ENCODE peak calls at places on chromosomes 7 and 10, in ten cellular contexts. X, L, C, W, O, F, I, Y, S and K are unnamed samples.

GRCh38 chr7:127791790-127792189 is 139.8 kb downstream of the SND1 start:
- DNase-seq in I (no peak), O (peak), C (no peak), F (no peak), L (no peak), Y (no peak), X (no peak), S (no peak), W (no peak), K (no peak)

GRCh38 chr7:30912986-30913671 is 1.5 kb downstream of the AQP1 start:
- DNase-seq in L (no peak), O (no peak), W (no peak), I (no peak), X (no peak), F (no peak), S (no peak), C (no peak), Y (no peak), K (no peak)

GRCh38 chr7:107079212-107079940 is 34.9 kb downstream of the PRKAR2B start:
- DNase-seq in F (no peak), X (no peak), W (no peak), S (no peak), O (no peak), Y (no peak), C (no peak), I (no peak), L (no peak), K (no peak)

GRCh38 chr7:54906963-54907362 is 111.9 kb upstream of the EGFR start:
- DNase-seq in O (no peak), W (no peak), X (no peak), C (no peak), I (no peak), F (no peak), Y (no peak), L (no peak), S (no peak), K (no peak)

GRCh38 chr10:63738410-63738809 is 217.2 kb downstream of the REEP3 start:
- DNase-seq in X (no peak), S (peak), W (no peak), Y (no peak), F (peak), I (no peak), L (peak), O (peak), C (no peak), K (no peak)

GRCh38 chr10:104120061-104120460 is 1.9 kb upstream of the SFR1 start:
- DNase-seq in I (no peak), Y (no peak), C (no peak), S (no peak), F (no peak), L (peak), X (no peak), W (no peak), O (peak), K (peak)

GRCh38 chr7:23472974-23473847 is 2.9 kb upstream of the IGF2BP3 start:
- DNase-seq in F (no peak), Y (no peak), X (no peak), O (peak), W (no peak), L (peak), C (no peak), S (no peak), I (no peak), K (no peak)

GRCh38 chr7:1647961-1648631 is 22.0 kb upstream of the ELFN1 start:
- DNase-seq in S (no peak), I (no peak), Y (peak), F (peak), X (peak), C (peak), W (no peak), O (no peak), L (no peak), K (no peak)

GRCh38 chr7:867406-868188 is 8.8 kb upstream of the GET4 start:
- DNase-seq in O (peak), X (no peak), C (no peak), L (peak), S (peak), I (no peak), Y (peak), F (peak), W (no peak), K (no peak)

GRCh38 chr10:111146025-111146640 is 69.3 kb downstream of the ADRA2A start:
- DNase-seq in X (no peak), S (no peak), W (no peak), C (no peak), L (no peak), F (no peak), Y (no peak), O (no peak), I (no peak), K (no peak)

GRCh38 chr7:141265668-141266067 is 191.8 kb downstream of the TMEM178B start:
- DNase-seq in O (no peak), Y (no peak), I (no peak), W (no peak), S (no peak), F (no peak), L (no peak), C (no peak), X (no peak), K (no peak)

GRCh38 chr7:104584620-104585019 is 256.2 kb downstream of the LHFPL3 start:
- DNase-seq in O (peak), L (peak), I (no peak), S (no peak), F (no peak), Y (no peak), C (no peak), X (no peak), W (no peak), K (no peak)

GRCh38 chr10:102396251-102396650 is 746 bp downstream of the NFKB2 start:
- DNase-seq in Y (no peak), O (no peak), X (no peak), L (no peak), C (no peak), S (no peak), F (no peak), I (no peak), W (no peak), K (no peak)

GRCh38 chr10:103232772-103233488 is 12.8 kb upstream of the RPEL1 start:
- DNase-seq in X (no peak), L (peak), C (no peak), O (peak), W (no peak), I (no peak), Y (no peak), F (no peak), S (peak), K (no peak)

GRCh38 chr7:159155410-159155809 is 10.7 kb upstream of the VIPR2 start:
- DNase-seq in O (no peak), Y (no peak), F (no peak), L (no peak), S (no peak), I (no peak), X (no peak), W (no peak), C (no peak), K (no peak)

GRCh38 chr7:43522406-43523156 is 60.3 kb upstream of the STK17A start:
- DNase-seq in C (no peak), S (peak), W (no peak), Y (no peak), F (no peak), L (peak), I (no peak), O (peak), X (no peak), K (peak)

GRCh38 chr10:110040108-110040507 is 32.3 kb downstream of the ADD3 start:
- DNase-seq in C (no peak), I (no peak), F (no peak), W (no peak), Y (no peak), X (no peak), S (no peak), O (no peak), L (no peak), K (no peak)

GRCh38 chr10:96587255-96588059 is 645 bp upstream of the TM9SF3 start:
- DNase-seq in S (peak), O (peak), C (peak), L (peak), F (peak), I (peak), W (peak), X (no peak), Y (no peak), K (peak)

GRCh38 chr7:100351657-100352058 is 6.3 kb upstream of the PILRB start:
- DNase-seq in S (no peak), Y (no peak), O (no peak), X (no peak), L (no peak), I (no peak), W (no peak), C (no peak), F (no peak), K (no peak)

GRCh38 chr10:79219276-79219957 is 127.9 kb upstream of the PPIF start:
- DNase-seq in F (no peak), Y (no peak), W (no peak), S (no peak), X (no peak), C (no peak), O (no peak), L (no peak), I (no peak), K (no peak)

GRCh38 chr10:130485958-130486680 is 349.9 kb downstream of the GLRX3 start:
- DNase-seq in S (no peak), L (no peak), X (no peak), F (no peak), C (peak), Y (no peak), O (no peak), I (no peak), W (no peak), K (no peak)

GRCh38 chr10:74586088-74586585 is 240.3 kb upstream of the KAT6B start:
- DNase-seq in I (peak), S (no peak), C (no peak), F (peak), W (no peak), X (peak), O (no peak), Y (no peak), L (peak), K (no peak)

GRCh38 chr7:19538036-19538435 is 170.8 kb downstream of the POLR1F start:
- DNase-seq in X (no peak), L (no peak), I (no peak), S (no peak), W (no peak), F (no peak), Y (no peak), O (peak), C (no peak), K (no peak)

GRCh38 chr10:70799124-70799523 is 13.9 kb upstream of the TBATA start:
- DNase-seq in L (no peak), Y (no peak), I (no peak), X (no peak), C (no peak), F (no peak), W (no peak), O (no peak), S (no peak), K (no peak)

GRCh38 chr10:91617073-91617580 is 15.7 kb downstream of the PPP1R3C start:
- DNase-seq in W (no peak), X (no peak), S (peak), O (peak), C (peak), F (no peak), Y (no peak), L (peak), I (no peak), K (no peak)

GRCh38 chr10:58625070-58625469 is 112.4 kb downstream of the BICC1 start:
- DNase-seq in C (no peak), F (no peak), O (peak), X (no peak), L (peak), Y (no peak), I (no peak), W (no peak), S (peak), K (no peak)

GRCh38 chr7:28823582-28823981 is 134.5 kb downstream of the TRIL start:
- DNase-seq in L (no peak), C (no peak), X (no peak), Y (no peak), F (no peak), I (no peak), W (no peak), O (no peak), S (no peak), K (no peak)

GRCh38 chr10:71075066-71075758 is 137.2 kb upstream of the UNC5B start:
- DNase-seq in W (no peak), I (no peak), F (no peak), C (peak), X (no peak), L (no peak), O (no peak), S (no peak), Y (no peak), K (no peak)

GRCh38 chr7:69624431-69624830 is 26.2 kb downstream of the AUTS2 start:
- DNase-seq in L (no peak), O (no peak), S (no peak), I (no peak), W (no peak), X (no peak), Y (no peak), C (no peak), F (no peak), K (no peak)

GRCh38 chr10:7483848-7484247 is 73.0 kb upstream of the SFMBT2 start:
- DNase-seq in O (no peak), L (no peak), Y (no peak), W (no peak), C (no peak), I (no peak), F (no peak), X (no peak), S (no peak), K (no peak)

GRCh38 chr7:94400022-94400421 is 5.3 kb downstream of the COL1A2 start:
- DNase-seq in C (peak), Y (no peak), S (no peak), O (peak), F (no peak), X (no peak), W (no peak), I (no peak), L (no peak), K (no peak)

GRCh38 chr10:78062296-78062695 is 28.6 kb downstream of the RPS24 start:
- DNase-seq in S (no peak), X (no peak), L (no peak), W (no peak), O (no peak), Y (no peak), C (peak), I (no peak), F (no peak), K (no peak)